ENCODE peak calls at places on chromosome 10, in four cellular contexts. C is H1, K is GM12878, S is K562. M is an unnamed sample.

GRCh38 chr10:27959093-27959715 is 39.7 kb downstream of the ODAD2 start:
- DNase-seq in C (no peak), K (no peak), S (no peak), M (no peak)

GRCh38 chr10:99630439-99630838 is 10.2 kb upstream of the SLC25A28 start:
- DNase-seq in C (no peak), K (no peak), S (no peak), M (no peak)

GRCh38 chr10:35876248-35876647 is 234.2 kb upstream of the FZD8 start:
- DNase-seq in C (no peak), K (no peak), S (no peak), M (no peak)

GRCh38 chr10:3427846-3428442 is 255.4 kb upstream of the PITRM1 start:
- DNase-seq in C (no peak), K (no peak), S (no peak), M (no peak)

GRCh38 chr10:86334515-86335085 is 32.0 kb downstream of the GRID1 start:
- DNase-seq in C (peak; percentile 36), K (no peak), S (no peak), M (no peak)

GRCh38 chr10:13528138-13528874 is 508 bp downstream of the BEND7 start:
- DNase-seq in C (no peak), K (no peak), S (peak; percentile 36), M (no peak)

GRCh38 chr10:7161484-7162283 is 249.2 kb downstream of the SFMBT2 start:
- DNase-seq in C (no peak), K (no peak), S (no peak), M (no peak)

GRCh38 chr10:100713049-100713858 is 32.1 kb upstream of the PAX2 start:
- DNase-seq in C (no peak), K (no peak), S (peak; percentile 31), M (no peak)

GRCh38 chr10:46229144-46229563 is 57.6 kb upstream of the ANTXRL start:
- DNase-seq in C (no peak), K (no peak), S (peak; percentile 82), M (no peak)

GRCh38 chr10:22851865-22852239 is 76.0 kb upstream of the ARMC3 start:
- DNase-seq in C (no peak), K (no peak), S (no peak), M (no peak)

GRCh38 chr10:56881218-56881617 is 520.2 kb upstream of the ZWINT start:
- DNase-seq in C (no peak), K (no peak), S (no peak), M (no peak)

GRCh38 chr10:60549686-60550085 is 160.0 kb upstream of the ANK3 start:
- DNase-seq in C (no peak), K (no peak), S (no peak), M (no peak)

GRCh38 chr10:17201165-17202013 is at the start of gene TRDMT1:
- DNase-seq in C (peak; percentile 71), K (no peak), S (peak; percentile 87), M (peak; percentile 46)

GRCh38 chr10:42926831-42927230 is 144.2 kb downstream of the BMS1 start:
- DNase-seq in C (no peak), K (no peak), S (no peak), M (no peak)

DNA sequence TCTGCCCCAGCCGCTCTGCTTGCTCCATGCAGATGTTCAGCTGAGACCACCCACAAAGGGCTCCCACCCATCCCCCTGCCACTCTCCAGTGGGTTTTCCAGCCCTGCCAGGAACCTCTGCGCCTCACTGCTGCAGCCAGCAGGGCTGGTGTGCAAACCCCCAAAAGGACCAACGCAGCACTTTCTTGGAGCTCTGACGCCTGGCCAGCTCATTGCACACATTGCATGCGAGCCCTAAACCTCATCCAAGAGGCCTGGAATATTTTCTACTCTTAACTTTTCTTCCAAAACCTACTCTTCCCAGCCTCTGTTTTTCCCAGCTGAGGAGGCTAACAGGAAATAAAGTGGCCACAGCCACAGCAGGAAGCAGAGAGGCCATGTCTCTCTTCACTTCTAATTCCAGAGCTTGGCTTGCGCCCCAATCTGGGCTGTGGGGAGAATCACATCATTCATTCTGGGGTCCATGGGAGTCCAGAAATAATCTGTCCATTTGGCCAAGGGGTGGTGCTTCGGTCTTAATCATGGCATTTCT is 4.6 kb upstream of the FAM170B start:
- DNase-seq in C (no peak), K (no peak), S (no peak), M (no peak)
- H3K27ac ChIP-seq in C (no peak overlapping the region), K (no peak overlapping the region), S (no peak overlapping the region), M (no peak overlapping the region)

GRCh38 chr10:12443026-12443425 is 93.7 kb downstream of the CAMK1D start:
- DNase-seq in C (no peak), K (no peak), S (no peak), M (no peak)
- TF ChIP-seq GABPA in C (no peak), K (no peak), S (no peak), M (no peak)

GRCh38 chr10:89837173-89838001 is 136.0 kb downstream of the KIF20B start:
- DNase-seq in C (no peak), K (no peak), S (no peak), M (no peak)
- H3K4me3 ChIP-seq in C (no peak overlapping the region), K (peak overlapping the region; percentile 59), S (peak overlapping the region; percentile 12), M (peak overlapping the region; percentile 50)

GRCh38 chr10:71774916-71775702 is 1.8 kb upstream of the VSIR start:
- DNase-seq in C (no peak), K (no peak), S (no peak), M (peak; percentile 98)
- H3K27ac ChIP-seq in C (no peak overlapping the region), K (peak overlapping the region; percentile 4), S (no peak overlapping the region), M (peak overlapping the region; percentile 91)

GRCh38 chr10:78901694-78902093 is 167.1 kb upstream of the ZMIZ1 start:
- DNase-seq in C (no peak), K (no peak), S (no peak), M (no peak)

GRCh38 chr10:78899996-78900714 is 168.6 kb upstream of the ZMIZ1 start:
- DNase-seq in C (no peak), K (no peak), S (no peak), M (no peak)

GRCh38 chr10:78899098-78899754 is 169.5 kb upstream of the ZMIZ1 start:
- DNase-seq in C (no peak), K (no peak), S (no peak), M (no peak)

GRCh38 chr10:78902815-78903214 is 166.0 kb upstream of the ZMIZ1 start:
- DNase-seq in C (no peak), K (no peak), S (no peak), M (no peak)

DNA sequence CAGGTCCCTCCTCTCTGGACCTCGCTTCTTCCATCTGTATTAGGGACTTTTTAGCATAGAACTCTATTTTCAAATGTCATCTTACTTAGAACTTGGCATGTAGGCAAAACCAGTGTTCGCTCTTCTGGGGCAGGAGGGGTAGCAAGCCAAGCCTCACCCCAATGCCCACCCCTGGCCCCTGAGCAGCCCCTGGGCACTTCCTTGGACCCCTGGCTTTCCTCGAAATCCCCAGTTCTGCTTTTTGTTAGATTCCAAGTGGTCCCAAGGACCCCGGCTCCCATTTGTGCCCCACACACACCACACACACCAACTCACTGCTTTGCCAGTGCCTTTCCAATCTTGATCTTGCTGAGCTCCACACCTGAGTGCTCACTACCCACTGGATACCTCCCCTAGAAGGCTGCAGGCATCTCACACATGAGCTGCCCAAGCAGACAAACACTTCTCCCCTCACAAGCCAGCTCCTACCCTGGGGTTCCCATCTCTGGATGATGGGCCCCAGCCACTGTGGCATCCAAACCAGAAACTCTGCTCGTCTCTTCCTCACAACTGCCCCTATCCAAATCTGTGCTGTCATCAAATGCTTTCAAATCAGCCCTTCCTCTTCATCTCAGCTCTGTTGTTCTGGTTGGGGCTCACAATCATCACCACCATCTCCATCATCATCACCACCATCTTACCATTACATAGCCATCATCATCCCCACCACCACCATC is 167.9 kb upstream of the ZMIZ1 start:
- DNase-seq in C (no peak), K (no peak), S (no peak), M (no peak)
- TF ChIP-seq GABPA in C (no peak), K (no peak), S (no peak), M (no peak)

GRCh38 chr10:24206926-24207701 is 1.8 kb upstream of the KIAA1217 start:
- DNase-seq in C (no peak), K (no peak), S (no peak), M (no peak)

GRCh38 chr10:24206334-24206733 is 2.6 kb upstream of the KIAA1217 start:
- DNase-seq in C (no peak), K (no peak), S (no peak), M (no peak)

GRCh38 chr10:24208661-24209420 is at the start of gene KIAA1217:
- DNase-seq in C (no peak), K (no peak), S (no peak), M (no peak)

GRCh38 chr10:24209421-24209770 is 458 bp downstream of the KIAA1217 start:
- DNase-seq in C (no peak), K (no peak), S (no peak), M (no peak)

DNA sequence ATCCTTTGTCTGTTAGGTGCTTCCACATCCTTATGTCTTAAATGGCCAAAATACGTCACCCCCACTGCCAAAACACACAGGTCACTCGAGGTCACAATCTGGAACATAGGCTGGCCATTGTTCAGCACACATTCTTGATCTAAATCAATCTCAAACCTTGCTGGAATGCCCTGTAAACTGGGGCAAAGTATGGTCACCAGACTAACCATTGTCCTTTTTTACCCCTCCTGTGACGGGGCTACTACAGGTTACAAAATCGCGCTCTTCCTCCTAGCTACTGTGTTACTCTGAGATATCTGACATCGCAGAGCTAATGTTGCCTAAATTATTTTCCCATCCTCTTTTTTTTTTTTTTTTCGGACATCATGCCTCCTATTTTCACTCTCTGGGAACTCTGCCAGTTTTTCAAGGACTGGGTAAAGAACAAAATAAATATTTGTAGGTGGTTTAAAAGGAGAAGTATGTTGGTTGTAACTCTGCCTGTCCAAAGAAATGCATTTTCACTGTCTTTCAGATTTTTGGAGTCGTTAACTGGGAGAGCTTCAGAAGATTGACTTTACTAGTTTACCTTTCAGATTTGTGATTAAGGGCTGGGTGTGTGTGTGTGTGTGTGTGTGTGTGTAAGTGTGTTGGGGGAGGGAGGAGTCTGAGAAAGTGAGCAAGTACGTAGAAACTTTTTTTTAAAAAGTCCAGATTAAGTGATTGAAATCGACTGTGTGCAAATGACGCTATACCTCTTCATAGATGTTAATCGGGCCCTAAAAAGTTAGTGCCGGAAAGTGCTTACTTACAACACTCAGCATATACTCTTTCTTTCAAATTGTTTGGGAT is 942 bp upstream of the KIAA1217 start:
- DNase-seq in C (no peak), K (no peak), S (no peak), M (no peak)
- H3K4me3 ChIP-seq in C (no peak overlapping the region), K (no peak overlapping the region), S (no peak overlapping the region), M (no peak overlapping the region)

GRCh38 chr10:59304521-59305097 is 57.7 kb downstream of the FAM13C start:
- DNase-seq in C (no peak), K (no peak), S (no peak), M (no peak)

GRCh38 chr10:59299933-59300332 is 62.4 kb downstream of the FAM13C start:
- DNase-seq in C (no peak), K (no peak), S (no peak), M (no peak)

GRCh38 chr10:59303018-59303417 is 59.3 kb downstream of the FAM13C start:
- DNase-seq in C (no peak), K (no peak), S (no peak), M (no peak)

GRCh38 chr10:59300386-59300785 is 62.0 kb downstream of the FAM13C start:
- DNase-seq in C (no peak), K (no peak), S (no peak), M (no peak)

GRCh38 chr10:59301067-59301674 is 61.2 kb downstream of the FAM13C start:
- DNase-seq in C (no peak), K (no peak), S (no peak), M (no peak)
- H3K27ac ChIP-seq in C (no peak overlapping the region), K (no peak overlapping the region), S (no peak overlapping the region), M (no peak overlapping the region)

M was measured in HL-60.